ENCODE peak calls at places on chromosomes 5 and 9, in eight cellular contexts. Y, I, Q, O, G, F, B and R are unnamed samples.

GRCh38 chr5:179258922-179259730 is 86.1 kb downstream of the ADAMTS2 start:
- DNase-seq in Y (peak; percentile 72), I (peak; percentile 95), Q (peak; percentile 14), O (no peak), G (peak; percentile 41), F (no peak), B (no peak), R (peak; percentile 91)

GRCh38 chr9:88143179-88143578 is 4.9 kb upstream of the SPATA31C2 start:
- DNase-seq in Y (no peak), I (no peak), Q (no peak), O (no peak), G (no peak), F (no peak), B (no peak), R (no peak)

GRCh38 chr5:143749581-143750204 is 62.3 kb upstream of the HMHB1 start:
- DNase-seq in Y (peak; percentile 63), I (no peak), Q (no peak), O (no peak), G (peak; percentile 17), F (no peak), B (no peak), R (no peak)

GRCh38 chr5:8905021-8905420 is 640.9 kb downstream of the SEMA5A start:
- DNase-seq in Y (peak; percentile 45), I (peak; percentile 65), Q (no peak), O (no peak), G (peak; percentile 56), F (no peak), B (no peak), R (peak; percentile 58)

GRCh38 chr5:172542651-172543131 is 88.4 kb upstream of the SH3PXD2B start:
- DNase-seq in Y (no peak), I (no peak), Q (no peak), O (no peak), G (no peak), F (no peak), B (no peak), R (no peak)

GRCh38 chr5:133731951-133732350 is 119.6 kb upstream of the FSTL4 start:
- DNase-seq in Y (no peak), I (no peak), Q (no peak), O (no peak), G (no peak), F (no peak), B (no peak), R (no peak)

GRCh38 chr5:151178779-151179488 is 21.4 kb upstream of the ANXA6 start:
- DNase-seq in Y (no peak), I (no peak), Q (no peak), O (no peak), G (no peak), F (no peak), B (peak; percentile 44), R (no peak)

GRCh38 chr5:8944005-8944404 is 601.9 kb downstream of the SEMA5A start:
- DNase-seq in Y (peak; percentile 58), I (peak; percentile 37), Q (no peak), O (no peak), G (no peak), F (no peak), B (no peak), R (no peak)

GRCh38 chr5:150345716-150346115 is 11.8 kb upstream of the TCOF1 start:
- DNase-seq in Y (no peak), I (no peak), Q (no peak), O (no peak), G (no peak), F (no peak), B (no peak), R (no peak)

GRCh38 chr5:56012281-56012963 is 17.7 kb upstream of the IL6ST start:
- DNase-seq in Y (peak; percentile 82), I (peak; percentile 81), Q (no peak), O (no peak), G (no peak), F (no peak), B (peak; percentile 59), R (no peak)

GRCh38 chr5:35644543-35644942 is 26.9 kb downstream of the SPEF2 start:
- DNase-seq in Y (no peak), I (no peak), Q (no peak), O (no peak), G (no peak), F (peak; percentile 11), B (no peak), R (no peak)

GRCh38 chr5:76065258-76065657 is 17.9 kb upstream of the SV2C start:
- DNase-seq in Y (no peak), I (no peak), Q (no peak), O (no peak), G (no peak), F (no peak), B (no peak), R (no peak)

GRCh38 chr5:29079771-29080170 is 2041.4 kb upstream of the CDH9 start:
- DNase-seq in Y (no peak), I (no peak), Q (no peak), O (no peak), G (no peak), F (peak; percentile 34), B (no peak), R (no peak)

GRCh38 chr9:126386088-126386487 is 59.5 kb downstream of the MVB12B start:
- DNase-seq in Y (no peak), I (no peak), Q (peak; percentile 67), O (no peak), G (peak; percentile 40), F (peak; percentile 69), B (no peak), R (peak; percentile 27)

GRCh38 chr9:109721021-109721420 is 59.0 kb upstream of the PALM2AKAP2 start:
- DNase-seq in Y (no peak), I (no peak), Q (no peak), O (no peak), G (no peak), F (peak; percentile 10), B (no peak), R (peak; percentile 21)

GRCh38 chr5:53170748-53171349 is 61.3 kb upstream of the MOCS2 start:
- DNase-seq in Y (peak; percentile 63), I (peak; percentile 37), Q (peak; percentile 23), O (no peak), G (peak; percentile 48), F (peak; percentile 56), B (no peak), R (peak; percentile 40)

GRCh38 chr9:127754099-127754760 is 19.1 kb upstream of the TOR2A start:
- DNase-seq in Y (no peak), I (peak; percentile 16), Q (no peak), O (no peak), G (no peak), F (peak; percentile 86), B (no peak), R (no peak)
- H3K27me3 ChIP-seq in Y (peaks cover 59% of the 10 kb centered on the region), I (peaks cover 33% of the 10 kb centered on the region), Q (no peaks in the 10 kb centered on the region), O (peaks cover 27% of the 10 kb centered on the region), G (peaks cover 43% of the 10 kb centered on the region), F (peaks cover 50% of the 10 kb centered on the region), B (no peaks in the 10 kb centered on the region), R (peaks cover 58% of the 10 kb centered on the region)

GRCh38 chr9:33331411-33331891 is 41.1 kb downstream of the NFX1 start:
- DNase-seq in Y (peak; percentile 55), I (peak; percentile 44), Q (no peak), O (no peak), G (no peak), F (no peak), B (no peak), R (no peak)

GRCh38 chr9:33329996-33330395 is 39.7 kb downstream of the NFX1 start:
- DNase-seq in Y (peak; percentile 87), I (peak; percentile 63), Q (no peak), O (no peak), G (peak; percentile 20), F (no peak), B (no peak), R (peak; percentile 48)

DNA sequence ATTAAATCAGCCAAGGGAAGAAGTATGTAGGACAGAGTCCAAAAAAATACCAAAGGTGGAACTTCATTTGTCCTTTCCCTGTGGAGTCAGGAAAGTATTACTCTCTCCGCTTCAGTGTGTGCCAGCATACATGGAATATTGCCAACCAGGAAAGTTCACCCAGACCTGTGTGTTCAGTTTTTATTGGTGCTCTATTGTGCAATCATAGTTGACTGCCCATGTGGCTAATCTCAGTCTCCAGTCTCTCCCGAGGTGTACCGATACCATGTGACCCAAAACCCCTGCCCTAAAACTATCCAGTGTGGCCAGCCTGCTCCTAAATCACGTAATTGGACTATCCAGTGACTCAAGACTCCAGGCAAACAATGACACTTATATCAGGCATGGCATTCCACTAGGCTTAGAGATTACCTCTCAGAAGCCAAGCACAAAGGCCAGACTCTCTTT is 38.8 kb downstream of the NFX1 start:
- DNase-seq in Y (peak; percentile 94), I (peak; percentile 94), Q (no peak), O (no peak), G (peak; percentile 75), F (no peak), B (no peak), R (no peak)
- H3K27ac ChIP-seq in Y (peak overlapping the region; percentile 67), I (peak overlapping the region; percentile 40), Q (no peak overlapping the region), O (peak overlapping the region; percentile 74), G (peak overlapping the region; percentile 87), F (no peak overlapping the region), B (no peak overlapping the region), R (no peak overlapping the region)

GRCh38 chr5:110255194-110255593 is 471.3 kb downstream of the TMEM232 start:
- DNase-seq in Y (no peak), I (no peak), Q (no peak), O (no peak), G (no peak), F (peak; percentile 32), B (no peak), R (no peak)

GRCh38 chr5:110250790-110251189 is 475.7 kb downstream of the TMEM232 start:
- DNase-seq in Y (no peak), I (no peak), Q (no peak), O (no peak), G (no peak), F (no peak), B (no peak), R (no peak)

GRCh38 chr5:110248921-110249320 is 477.6 kb downstream of the TMEM232 start:
- DNase-seq in Y (no peak), I (no peak), Q (no peak), O (no peak), G (no peak), F (no peak), B (no peak), R (no peak)

DNA sequence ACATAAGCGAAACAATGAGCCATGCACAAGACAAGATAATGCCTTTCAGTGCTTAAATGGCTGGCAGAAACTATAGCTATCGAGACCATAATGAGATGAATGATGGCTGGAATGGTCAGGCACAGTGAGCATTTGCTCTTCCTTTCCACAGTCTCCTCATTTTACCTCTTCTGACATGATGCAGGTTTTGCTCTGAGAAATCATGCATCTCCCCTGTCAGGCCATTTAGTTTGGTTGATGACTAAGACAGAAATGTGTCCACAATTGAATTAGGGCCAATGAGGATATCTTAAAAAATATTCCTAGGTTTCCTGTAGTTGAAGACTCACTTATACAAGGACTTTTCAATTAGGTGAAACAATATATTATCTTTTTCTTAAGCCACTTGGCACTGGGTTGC is 475.1 kb downstream of the TMEM232 start:
- DNase-seq in Y (no peak), I (peak; percentile 47), Q (no peak), O (no peak), G (no peak), F (no peak), B (no peak), R (no peak)
- H3K27me3 ChIP-seq in Y (no peaks in the 10 kb centered on the region), I (no peaks in the 10 kb centered on the region), Q (no peaks in the 10 kb centered on the region), O (no peaks in the 10 kb centered on the region), G (no peaks in the 10 kb centered on the region), F (no peaks in the 10 kb centered on the region), B (no peaks in the 10 kb centered on the region), R (no peaks in the 10 kb centered on the region)

DNA sequence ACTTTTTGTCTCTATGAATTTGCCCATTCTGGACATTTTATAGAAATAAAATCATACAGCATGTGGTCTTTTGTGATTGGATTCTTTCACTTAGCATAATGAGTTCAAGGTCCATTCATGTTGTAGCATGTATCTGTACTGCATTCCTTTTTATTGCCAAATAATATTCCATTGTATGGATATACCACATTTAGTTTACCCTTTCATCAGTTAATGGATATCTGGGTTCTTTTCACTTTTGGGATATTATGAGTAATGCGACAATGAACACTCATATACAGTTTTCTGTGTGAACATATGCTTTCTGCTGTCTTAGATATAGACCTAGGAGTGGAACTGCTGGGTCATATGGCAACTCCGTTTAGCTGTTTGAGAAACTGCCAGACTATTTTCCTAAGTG is 41.3 kb upstream of the MAST4 start:
- DNase-seq in Y (no peak), I (no peak), Q (no peak), O (no peak), G (no peak), F (no peak), B (no peak), R (no peak)
- H3K27ac ChIP-seq in Y (no peak overlapping the region), I (no peak overlapping the region), Q (no peak overlapping the region), O (no peak overlapping the region), G (no peak overlapping the region), F (no peak overlapping the region), B (no peak overlapping the region), R (no peak overlapping the region)